ENCODE peak calls at places on chromosomes 2 and 18, in ten cellular contexts. One of them, this sample, is unnamed.

GRCh38 chr2:28454016-28454930 is 41.6 kb upstream of the PLB1 start:
- DNase-seq in astrocyte: no peak
- DNase-seq in pancreas: no peak
- DNase-seq in prostate gland: peak; percentile 84
- DNase-seq in fibroblast of lung: peak; percentile 22
- DNase-seq in breast epithelium: no peak
- DNase-seq in cardiac muscle cell: no peak
- DNase-seq in A549: no peak
- DNase-seq in lower lobe of right lung: no peak
- DNase-seq in brain microvascular endothelial cell: peak; percentile 14
- DNase-seq in this sample: peak; percentile 67

GRCh38 chr2:144348846-144349245 is 171.1 kb downstream of the ZEB2 start:
- DNase-seq in prostate gland: no peak
- DNase-seq in cardiac muscle cell: no peak
- DNase-seq in lower lobe of right lung: no peak
- DNase-seq in astrocyte: no peak
- DNase-seq in fibroblast of lung: no peak
- DNase-seq in A549: no peak
- DNase-seq in pancreas: no peak
- DNase-seq in brain microvascular endothelial cell: no peak
- DNase-seq in breast epithelium: no peak
- DNase-seq in this sample: no peak

GRCh38 chr2:43437363-43437762 is 158.5 kb downstream of the THADA start:
- DNase-seq in prostate gland: no peak
- DNase-seq in fibroblast of lung: no peak
- DNase-seq in brain microvascular endothelial cell: no peak
- DNase-seq in astrocyte: no peak
- DNase-seq in cardiac muscle cell: no peak
- DNase-seq in A549: no peak
- DNase-seq in pancreas: no peak
- DNase-seq in breast epithelium: no peak
- DNase-seq in lower lobe of right lung: no peak
- DNase-seq in this sample: no peak

GRCh38 chr2:215571693-215572092 is 135.8 kb upstream of the FN1 start:
- DNase-seq in cardiac muscle cell: no peak
- DNase-seq in astrocyte: no peak
- DNase-seq in pancreas: no peak
- DNase-seq in breast epithelium: no peak
- DNase-seq in prostate gland: no peak
- DNase-seq in lower lobe of right lung: no peak
- DNase-seq in fibroblast of lung: no peak
- DNase-seq in brain microvascular endothelial cell: no peak
- DNase-seq in A549: no peak
- DNase-seq in this sample: no peak

GRCh38 chr2:69628325-69629038 is 15.1 kb downstream of the AAK1 start:
- DNase-seq in breast epithelium: no peak
- DNase-seq in A549: no peak
- DNase-seq in astrocyte: no peak
- DNase-seq in lower lobe of right lung: no peak
- DNase-seq in fibroblast of lung: no peak
- DNase-seq in brain microvascular endothelial cell: no peak
- DNase-seq in pancreas: no peak
- DNase-seq in prostate gland: no peak
- DNase-seq in cardiac muscle cell: no peak
- DNase-seq in this sample: no peak

GRCh38 chr2:139175510-139175909 is 395.3 kb upstream of the NXPH2 start:
- DNase-seq in astrocyte: no peak
- DNase-seq in pancreas: no peak
- DNase-seq in lower lobe of right lung: no peak
- DNase-seq in breast epithelium: no peak
- DNase-seq in brain microvascular endothelial cell: no peak
- DNase-seq in A549: no peak
- DNase-seq in cardiac muscle cell: no peak
- DNase-seq in fibroblast of lung: no peak
- DNase-seq in prostate gland: no peak
- DNase-seq in this sample: no peak

GRCh38 chr2:113098061-113098460 is 29.3 kb upstream of the IL1RN start:
- DNase-seq in A549: no peak
- DNase-seq in astrocyte: no peak
- DNase-seq in prostate gland: no peak
- DNase-seq in cardiac muscle cell: no peak
- DNase-seq in lower lobe of right lung: no peak
- DNase-seq in brain microvascular endothelial cell: no peak
- DNase-seq in fibroblast of lung: no peak
- DNase-seq in pancreas: no peak
- DNase-seq in breast epithelium: no peak
- DNase-seq in this sample: no peak

GRCh38 chr2:140586379-140586778 is 1544.4 kb downstream of the LRP1B start:
- DNase-seq in breast epithelium: no peak
- DNase-seq in lower lobe of right lung: no peak
- DNase-seq in A549: peak; percentile 63
- DNase-seq in pancreas: no peak
- DNase-seq in fibroblast of lung: peak; percentile 6
- DNase-seq in prostate gland: no peak
- DNase-seq in brain microvascular endothelial cell: peak; percentile 14
- DNase-seq in astrocyte: no peak
- DNase-seq in cardiac muscle cell: peak; percentile 33
- DNase-seq in this sample: no peak

GRCh38 chr2:206443735-206444527 is 599 bp downstream of the ADAM23 start:
- DNase-seq in lower lobe of right lung: no peak
- DNase-seq in A549: peak; percentile 19
- DNase-seq in brain microvascular endothelial cell: peak; percentile 7
- DNase-seq in cardiac muscle cell: peak; percentile 48
- DNase-seq in fibroblast of lung: peak; percentile 46
- DNase-seq in pancreas: peak; percentile 15
- DNase-seq in breast epithelium: no peak
- DNase-seq in prostate gland: no peak
- DNase-seq in astrocyte: peak; percentile 20
- DNase-seq in this sample: no peak

GRCh38 chr2:43086451-43087221 is 139.8 kb downstream of the ZFP36L2 start:
- DNase-seq in brain microvascular endothelial cell: peak; percentile 99
- DNase-seq in fibroblast of lung: peak; percentile 100
- DNase-seq in breast epithelium: no peak
- DNase-seq in cardiac muscle cell: peak; percentile 99
- DNase-seq in astrocyte: peak; percentile 100
- DNase-seq in prostate gland: peak; percentile 72
- DNase-seq in A549: peak; percentile 92
- DNase-seq in pancreas: no peak
- DNase-seq in lower lobe of right lung: no peak
- DNase-seq in this sample: peak; percentile 97

GRCh38 chr2:172672999-172673726 is 62.5 kb upstream of the RAPGEF4 start:
- DNase-seq in prostate gland: no peak
- DNase-seq in breast epithelium: no peak
- DNase-seq in cardiac muscle cell: no peak
- DNase-seq in astrocyte: no peak
- DNase-seq in fibroblast of lung: no peak
- DNase-seq in A549: peak; percentile 85
- DNase-seq in pancreas: no peak
- DNase-seq in brain microvascular endothelial cell: peak; percentile 58
- DNase-seq in lower lobe of right lung: no peak
- DNase-seq in this sample: peak; percentile 56

GRCh38 chr2:224248944-224249371 is 152.9 kb downstream of the FAM124B start:
- DNase-seq in lower lobe of right lung: no peak
- DNase-seq in cardiac muscle cell: no peak
- DNase-seq in prostate gland: no peak
- DNase-seq in breast epithelium: no peak
- DNase-seq in pancreas: no peak
- DNase-seq in fibroblast of lung: peak; percentile 28
- DNase-seq in astrocyte: no peak
- DNase-seq in A549: peak; percentile 31
- DNase-seq in brain microvascular endothelial cell: no peak
- DNase-seq in this sample: no peak

DNA sequence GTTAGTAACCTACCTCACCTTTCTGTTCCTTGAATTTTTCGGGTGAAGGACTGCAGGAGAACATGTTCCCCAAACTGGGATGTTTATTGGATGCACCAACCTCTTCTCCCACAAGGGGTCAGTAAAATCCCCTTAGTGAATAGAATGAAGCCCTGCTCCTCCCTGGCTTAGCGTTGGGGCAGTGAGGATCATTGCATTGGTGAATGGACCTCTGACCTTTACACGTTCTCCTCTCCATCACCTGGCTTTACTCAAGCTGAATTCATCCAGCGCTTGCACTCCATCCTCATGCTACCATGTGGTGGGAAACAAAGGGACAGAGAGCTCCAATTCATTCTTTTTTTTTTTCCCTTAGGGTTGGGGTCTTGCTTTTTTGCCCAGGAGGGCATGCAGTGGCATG is 157.2 kb downstream of the MIB1 start:
- DNase-seq in A549: peak; percentile 55
- DNase-seq in astrocyte: no peak
- DNase-seq in lower lobe of right lung: no peak
- DNase-seq in prostate gland: peak; percentile 22
- DNase-seq in pancreas: no peak
- DNase-seq in cardiac muscle cell: peak; percentile 67
- DNase-seq in fibroblast of lung: peak; percentile 25
- DNase-seq in breast epithelium: no peak
- DNase-seq in brain microvascular endothelial cell: peak; percentile 47
- DNase-seq in this sample: peak; percentile 11
- TF ChIP-seq CTCF in A549: peak; percentile 60
- TF ChIP-seq CTCF in astrocyte: peak; percentile 71
- TF ChIP-seq CTCF in lower lobe of right lung: peak; percentile 64
- TF ChIP-seq CTCF in prostate gland: peak; percentile 39
- TF ChIP-seq CTCF in pancreas: peak; percentile 56
- TF ChIP-seq CTCF in cardiac muscle cell: peak; percentile 85
- TF ChIP-seq CTCF in fibroblast of lung: peak; percentile 76
- TF ChIP-seq CTCF in breast epithelium: peak; percentile 59
- TF ChIP-seq CTCF in brain microvascular endothelial cell: peak; percentile 80
- TF ChIP-seq CTCF in this sample: peak; percentile 82

DNA sequence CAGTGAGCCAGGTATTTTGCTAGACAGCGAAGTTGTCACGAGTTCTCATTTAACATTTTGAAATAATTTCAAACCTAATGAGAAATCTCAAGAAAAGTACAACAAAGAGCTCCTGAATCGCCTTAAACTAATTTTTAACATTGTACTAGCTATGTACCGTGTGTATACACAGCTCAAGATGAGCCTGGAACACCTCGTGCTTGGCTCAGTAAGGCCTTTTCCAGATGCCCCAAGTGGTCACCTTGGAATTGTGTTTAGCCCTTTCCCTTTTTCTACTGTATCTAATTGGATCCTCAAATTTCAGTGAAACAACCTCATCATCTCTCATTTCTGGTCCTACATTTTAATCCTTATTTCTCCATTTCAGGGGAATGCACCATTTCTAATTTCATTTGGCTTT is 7.2 kb downstream of the PTPN4 start:
- DNase-seq in pancreas: no peak
- DNase-seq in lower lobe of right lung: no peak
- DNase-seq in breast epithelium: no peak
- DNase-seq in prostate gland: no peak
- DNase-seq in fibroblast of lung: no peak
- DNase-seq in A549: no peak
- DNase-seq in brain microvascular endothelial cell: no peak
- DNase-seq in astrocyte: no peak
- DNase-seq in cardiac muscle cell: no peak
- DNase-seq in this sample: no peak
- TF ChIP-seq CTCF in pancreas: no peak
- TF ChIP-seq CTCF in lower lobe of right lung: no peak
- TF ChIP-seq CTCF in breast epithelium: no peak
- TF ChIP-seq CTCF in prostate gland: no peak
- TF ChIP-seq CTCF in fibroblast of lung: no peak
- TF ChIP-seq CTCF in A549: no peak
- TF ChIP-seq CTCF in brain microvascular endothelial cell: peak; percentile 8
- TF ChIP-seq CTCF in astrocyte: no peak
- TF ChIP-seq CTCF in cardiac muscle cell: no peak
- TF ChIP-seq CTCF in this sample: no peak

GRCh38 chr2:201419057-201419635 is 32.1 kb downstream of the TRAK2 start:
- DNase-seq in lower lobe of right lung: no peak
- DNase-seq in brain microvascular endothelial cell: no peak
- DNase-seq in astrocyte: no peak
- DNase-seq in cardiac muscle cell: no peak
- DNase-seq in pancreas: no peak
- DNase-seq in prostate gland: no peak
- DNase-seq in fibroblast of lung: no peak
- DNase-seq in A549: peak; percentile 36
- DNase-seq in breast epithelium: no peak
- DNase-seq in this sample: peak; percentile 69
- TF ChIP-seq CTCF in lower lobe of right lung: peak; percentile 22
- TF ChIP-seq CTCF in brain microvascular endothelial cell: no peak
- TF ChIP-seq CTCF in astrocyte: no peak
- TF ChIP-seq CTCF in cardiac muscle cell: no peak
- TF ChIP-seq CTCF in pancreas: no peak
- TF ChIP-seq CTCF in prostate gland: no peak
- TF ChIP-seq CTCF in fibroblast of lung: no peak
- TF ChIP-seq CTCF in A549: peak; percentile 18
- TF ChIP-seq CTCF in breast epithelium: no peak
- TF ChIP-seq CTCF in this sample: peak; percentile 46

GRCh38 chr2:74502720-74503505 is 3.5 kb upstream of the LBX2 start:
- DNase-seq in cardiac muscle cell: peak; percentile 93
- DNase-seq in astrocyte: peak; percentile 67
- DNase-seq in prostate gland: no peak
- DNase-seq in pancreas: peak; percentile 84
- DNase-seq in fibroblast of lung: peak; percentile 81
- DNase-seq in A549: peak; percentile 73
- DNase-seq in brain microvascular endothelial cell: peak; percentile 74
- DNase-seq in lower lobe of right lung: peak; percentile 87
- DNase-seq in breast epithelium: no peak
- DNase-seq in this sample: peak; percentile 72
- TF ChIP-seq CTCF in cardiac muscle cell: peak; percentile 52
- TF ChIP-seq CTCF in astrocyte: no peak
- TF ChIP-seq CTCF in prostate gland: no peak
- TF ChIP-seq CTCF in pancreas: no peak
- TF ChIP-seq CTCF in fibroblast of lung: peak; percentile 34
- TF ChIP-seq CTCF in A549: peak; percentile 43
- TF ChIP-seq CTCF in brain microvascular endothelial cell: peak; percentile 51
- TF ChIP-seq CTCF in lower lobe of right lung: peak; percentile 24
- TF ChIP-seq CTCF in breast epithelium: no peak
- TF ChIP-seq CTCF in this sample: peak; percentile 44

This sample was measured in HFFc6.